ENCODE peak calls at places on chromosomes 7 and 10, in six cellular contexts. One of them, this sample, is unnamed.

GRCh38 chr10:132487241-132488135 is 50.1 kb upstream of the INPP5A start:
- DNase-seq in BE2C: no peak
- DNase-seq in right lobe of liver: peak; percentile 43
- DNase-seq in A549: no peak
- DNase-seq in transverse colon: no peak
- DNase-seq in HFF-Myc: no peak
- DNase-seq in this sample: no peak

GRCh38 chr10:77576007-77576367 is 61.6 kb downstream of the KCNMA1 start:
- DNase-seq in BE2C: no peak
- DNase-seq in right lobe of liver: no peak
- DNase-seq in A549: no peak
- DNase-seq in transverse colon: no peak
- DNase-seq in HFF-Myc: no peak
- DNase-seq in this sample: no peak

GRCh38 chr10:33132626-33133025 is 174.6 kb upstream of the ITGB1 start:
- DNase-seq in BE2C: peak; percentile 11
- DNase-seq in right lobe of liver: no peak
- DNase-seq in A549: no peak
- DNase-seq in transverse colon: no peak
- DNase-seq in HFF-Myc: no peak
- DNase-seq in this sample: no peak

GRCh38 chr7:128353610-128354009 is 7.9 kb downstream of the PRRT4 start:
- DNase-seq in BE2C: no peak
- DNase-seq in right lobe of liver: no peak
- DNase-seq in A549: no peak
- DNase-seq in transverse colon: no peak
- DNase-seq in HFF-Myc: no peak
- DNase-seq in this sample: no peak

GRCh38 chr7:116771640-116772039 is 90.7 kb upstream of the CAPZA2 start:
- DNase-seq in BE2C: no peak
- DNase-seq in right lobe of liver: no peak
- DNase-seq in A549: no peak
- DNase-seq in transverse colon: peak; percentile 59
- DNase-seq in HFF-Myc: no peak
- DNase-seq in this sample: no peak

GRCh38 chr10:106708521-106708920 is 456.0 kb downstream of the SORCS1 start:
- DNase-seq in BE2C: no peak
- DNase-seq in right lobe of liver: no peak
- DNase-seq in A549: no peak
- DNase-seq in transverse colon: no peak
- DNase-seq in HFF-Myc: no peak
- DNase-seq in this sample: no peak

GRCh38 chr7:149790146-149790548 is 16.8 kb upstream of the ZNF467 start:
- DNase-seq in BE2C: no peak
- DNase-seq in right lobe of liver: no peak
- DNase-seq in A549: no peak
- DNase-seq in transverse colon: peak; percentile 36
- DNase-seq in HFF-Myc: no peak
- DNase-seq in this sample: no peak

GRCh38 chr7:121634356-121634755 is 238.2 kb upstream of the FAM3C start:
- DNase-seq in BE2C: no peak
- DNase-seq in right lobe of liver: no peak
- DNase-seq in A549: no peak
- DNase-seq in transverse colon: no peak
- DNase-seq in HFF-Myc: no peak
- DNase-seq in this sample: no peak

GRCh38 chr7:114334992-114335391 is 79.6 kb upstream of the FOXP2 start:
- DNase-seq in BE2C: no peak
- DNase-seq in right lobe of liver: no peak
- DNase-seq in A549: no peak
- DNase-seq in transverse colon: no peak
- DNase-seq in HFF-Myc: no peak
- DNase-seq in this sample: no peak

GRCh38 chr10:119852277-119852676 is 20.4 kb downstream of the MCMBP start:
- DNase-seq in BE2C: no peak
- DNase-seq in right lobe of liver: no peak
- DNase-seq in A549: no peak
- DNase-seq in transverse colon: no peak
- DNase-seq in HFF-Myc: no peak
- DNase-seq in this sample: no peak

GRCh38 chr7:24877790-24878311 is 102.1 kb downstream of the OSBPL3 start:
- DNase-seq in BE2C: no peak
- DNase-seq in right lobe of liver: no peak
- DNase-seq in A549: no peak
- DNase-seq in transverse colon: peak; percentile 41
- DNase-seq in HFF-Myc: no peak
- DNase-seq in this sample: peak; percentile 44

GRCh38 chr7:45446195-45446944 is 127.8 kb upstream of the ADCY1 start:
- DNase-seq in BE2C: no peak
- DNase-seq in right lobe of liver: no peak
- DNase-seq in A549: no peak
- DNase-seq in transverse colon: no peak
- DNase-seq in HFF-Myc: no peak
- DNase-seq in this sample: no peak

GRCh38 chr10:68261132-68261856 is 29.4 kb upstream of the ATOH7 start:
- DNase-seq in BE2C: peak; percentile 40
- DNase-seq in right lobe of liver: no peak
- DNase-seq in A549: no peak
- DNase-seq in transverse colon: peak; percentile 9
- DNase-seq in HFF-Myc: no peak
- DNase-seq in this sample: no peak

GRCh38 chr7:1562126-1562525 is 6.1 kb upstream of the TMEM184A start:
- DNase-seq in BE2C: peak; percentile 16
- DNase-seq in right lobe of liver: no peak
- DNase-seq in A549: no peak
- DNase-seq in transverse colon: no peak
- DNase-seq in HFF-Myc: no peak
- DNase-seq in this sample: no peak

GRCh38 chr7:37411444-37412034 is 37.1 kb downstream of the ELMO1 start:
- DNase-seq in BE2C: no peak
- DNase-seq in right lobe of liver: no peak
- DNase-seq in A549: no peak
- DNase-seq in transverse colon: no peak
- DNase-seq in HFF-Myc: no peak
- DNase-seq in this sample: no peak

GRCh38 chr10:30219977-30220751 is 128.9 kb downstream of the MTPAP start:
- DNase-seq in BE2C: no peak
- DNase-seq in right lobe of liver: no peak
- DNase-seq in A549: no peak
- DNase-seq in transverse colon: no peak
- DNase-seq in HFF-Myc: no peak
- DNase-seq in this sample: no peak

GRCh38 chr7:28623105-28623730 is 210.9 kb downstream of the CREB5 start:
- DNase-seq in BE2C: no peak
- DNase-seq in right lobe of liver: no peak
- DNase-seq in A549: no peak
- DNase-seq in transverse colon: no peak
- DNase-seq in HFF-Myc: no peak
- DNase-seq in this sample: no peak

DNA sequence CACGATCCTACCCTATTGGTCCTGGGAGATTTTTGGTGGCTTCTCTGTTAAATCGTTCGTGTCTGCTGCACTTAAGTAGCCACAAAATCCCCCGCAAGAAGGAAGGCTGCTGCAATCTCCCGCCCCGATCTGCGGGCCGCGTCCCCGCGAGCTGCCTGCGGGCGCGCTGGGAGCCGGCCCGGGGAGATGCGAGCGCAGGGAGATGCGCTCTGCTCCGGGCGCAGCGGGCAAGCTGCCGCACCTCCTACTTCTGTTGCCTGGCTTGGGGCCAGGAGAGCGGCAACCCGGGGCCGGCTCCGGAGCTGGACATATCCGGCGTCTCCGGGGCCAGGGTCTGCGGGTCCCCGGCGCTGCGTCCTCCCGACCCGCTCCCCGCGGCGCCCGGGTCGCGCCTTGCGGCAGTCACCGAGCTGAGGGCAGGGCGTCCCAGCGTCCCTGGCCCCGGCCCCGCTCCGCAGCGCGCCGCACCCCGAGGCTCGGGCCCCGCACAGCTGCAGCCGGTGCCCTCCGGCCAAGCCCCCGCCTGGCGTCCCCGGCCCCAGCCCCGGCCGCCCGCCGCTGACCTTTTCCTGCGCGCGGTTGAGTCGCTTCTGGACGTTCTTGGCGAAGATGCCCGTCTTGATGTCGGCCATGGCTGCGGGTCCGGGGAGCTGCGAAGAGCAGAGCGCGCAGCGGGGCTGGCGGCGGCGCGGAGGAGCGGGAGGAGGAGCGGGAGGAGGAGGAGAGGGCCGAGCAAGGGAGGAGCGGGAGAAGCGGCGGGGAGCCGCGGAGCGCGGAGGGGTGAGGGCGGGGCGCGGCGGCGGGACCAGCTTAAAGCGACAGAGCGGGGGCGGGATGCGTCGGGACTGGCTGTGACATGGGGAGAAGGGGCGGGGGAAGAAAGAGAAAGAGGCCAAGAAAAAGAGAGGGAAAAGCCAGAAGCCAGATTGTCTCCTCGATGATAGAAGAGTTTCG is at the start of gene AMPH:
- DNase-seq in BE2C: peak; percentile 12
- DNase-seq in right lobe of liver: peak; percentile 53
- DNase-seq in A549: no peak
- DNase-seq in transverse colon: peak; percentile 15
- DNase-seq in HFF-Myc: no peak
- DNase-seq in this sample: no peak
- H3K4me3 ChIP-seq in BE2C: no peak within 1 kb of the TSS
- H3K4me3 ChIP-seq in right lobe of liver: peak within 1 kb of the TSS; percentile 43
- H3K4me3 ChIP-seq in A549: peak within 1 kb of the TSS; percentile 63
- H3K4me3 ChIP-seq in transverse colon: peak within 1 kb of the TSS; percentile 56
- H3K4me3 ChIP-seq in HFF-Myc: peak within 1 kb of the TSS; percentile 40
- H3K4me3 ChIP-seq in this sample: peak within 1 kb of the TSS; percentile 62

GRCh38 chr7:129997285-129997684 is 44.5 kb upstream of the UBE2H start:
- DNase-seq in BE2C: no peak
- DNase-seq in right lobe of liver: no peak
- DNase-seq in A549: no peak
- DNase-seq in transverse colon: no peak
- DNase-seq in HFF-Myc: no peak
- DNase-seq in this sample: no peak

GRCh38 chr7:129989466-129989865 is 36.7 kb upstream of the UBE2H start:
- DNase-seq in BE2C: no peak
- DNase-seq in right lobe of liver: no peak
- DNase-seq in A549: no peak
- DNase-seq in transverse colon: no peak
- DNase-seq in HFF-Myc: no peak
- DNase-seq in this sample: no peak

GRCh38 chr7:129990403-129991192 is 37.8 kb upstream of the UBE2H start:
- DNase-seq in BE2C: no peak
- DNase-seq in right lobe of liver: peak; percentile 56
- DNase-seq in A549: no peak
- DNase-seq in transverse colon: no peak
- DNase-seq in HFF-Myc: no peak
- DNase-seq in this sample: no peak

GRCh38 chr7:129998446-129998845 is 45.7 kb upstream of the UBE2H start:
- DNase-seq in BE2C: no peak
- DNase-seq in right lobe of liver: no peak
- DNase-seq in A549: no peak
- DNase-seq in transverse colon: no peak
- DNase-seq in HFF-Myc: no peak
- DNase-seq in this sample: no peak

GRCh38 chr7:129993275-129993674 is 40.5 kb upstream of the UBE2H start:
- DNase-seq in BE2C: no peak
- DNase-seq in right lobe of liver: no peak
- DNase-seq in A549: no peak
- DNase-seq in transverse colon: no peak
- DNase-seq in HFF-Myc: no peak
- DNase-seq in this sample: no peak
- TF ChIP-seq CTCF in BE2C: no peak
- TF ChIP-seq CTCF in right lobe of liver: no peak
- TF ChIP-seq CTCF in A549: no peak
- TF ChIP-seq CTCF in transverse colon: no peak
- TF ChIP-seq CTCF in HFF-Myc: no peak
- TF ChIP-seq CTCF in this sample: no peak

GRCh38 chr7:7688956-7689355 is 29.5 kb downstream of the RPA3 start:
- DNase-seq in BE2C: no peak
- DNase-seq in right lobe of liver: no peak
- DNase-seq in A549: no peak
- DNase-seq in transverse colon: no peak
- DNase-seq in HFF-Myc: no peak
- DNase-seq in this sample: no peak
- H3K4me3 ChIP-seq in BE2C: no peak overlapping the region
- H3K4me3 ChIP-seq in right lobe of liver: no peak overlapping the region
- H3K4me3 ChIP-seq in A549: no peak overlapping the region
- H3K4me3 ChIP-seq in transverse colon: no peak overlapping the region
- H3K4me3 ChIP-seq in HFF-Myc: no peak overlapping the region
- H3K4me3 ChIP-seq in this sample: no peak overlapping the region

GRCh38 chr7:20783131-20783715 is 3.5 kb downstream of the SP8 start:
- DNase-seq in BE2C: no peak
- DNase-seq in right lobe of liver: no peak
- DNase-seq in A549: no peak
- DNase-seq in transverse colon: no peak
- DNase-seq in HFF-Myc: no peak
- DNase-seq in this sample: no peak

GRCh38 chr7:20783716-20784310 is 2.9 kb downstream of the SP8 start:
- DNase-seq in BE2C: no peak
- DNase-seq in right lobe of liver: no peak
- DNase-seq in A549: no peak
- DNase-seq in transverse colon: no peak
- DNase-seq in HFF-Myc: no peak
- DNase-seq in this sample: no peak

GRCh38 chr7:20786049-20786412 is 655 bp downstream of the SP8 start:
- DNase-seq in BE2C: no peak
- DNase-seq in right lobe of liver: no peak
- DNase-seq in A549: no peak
- DNase-seq in transverse colon: no peak
- DNase-seq in HFF-Myc: no peak
- DNase-seq in this sample: no peak

GRCh38 chr7:20785211-20786048 is 1.3 kb downstream of the SP8 start:
- DNase-seq in BE2C: no peak
- DNase-seq in right lobe of liver: no peak
- DNase-seq in A549: no peak
- DNase-seq in transverse colon: no peak
- DNase-seq in HFF-Myc: no peak
- DNase-seq in this sample: no peak

DNA sequence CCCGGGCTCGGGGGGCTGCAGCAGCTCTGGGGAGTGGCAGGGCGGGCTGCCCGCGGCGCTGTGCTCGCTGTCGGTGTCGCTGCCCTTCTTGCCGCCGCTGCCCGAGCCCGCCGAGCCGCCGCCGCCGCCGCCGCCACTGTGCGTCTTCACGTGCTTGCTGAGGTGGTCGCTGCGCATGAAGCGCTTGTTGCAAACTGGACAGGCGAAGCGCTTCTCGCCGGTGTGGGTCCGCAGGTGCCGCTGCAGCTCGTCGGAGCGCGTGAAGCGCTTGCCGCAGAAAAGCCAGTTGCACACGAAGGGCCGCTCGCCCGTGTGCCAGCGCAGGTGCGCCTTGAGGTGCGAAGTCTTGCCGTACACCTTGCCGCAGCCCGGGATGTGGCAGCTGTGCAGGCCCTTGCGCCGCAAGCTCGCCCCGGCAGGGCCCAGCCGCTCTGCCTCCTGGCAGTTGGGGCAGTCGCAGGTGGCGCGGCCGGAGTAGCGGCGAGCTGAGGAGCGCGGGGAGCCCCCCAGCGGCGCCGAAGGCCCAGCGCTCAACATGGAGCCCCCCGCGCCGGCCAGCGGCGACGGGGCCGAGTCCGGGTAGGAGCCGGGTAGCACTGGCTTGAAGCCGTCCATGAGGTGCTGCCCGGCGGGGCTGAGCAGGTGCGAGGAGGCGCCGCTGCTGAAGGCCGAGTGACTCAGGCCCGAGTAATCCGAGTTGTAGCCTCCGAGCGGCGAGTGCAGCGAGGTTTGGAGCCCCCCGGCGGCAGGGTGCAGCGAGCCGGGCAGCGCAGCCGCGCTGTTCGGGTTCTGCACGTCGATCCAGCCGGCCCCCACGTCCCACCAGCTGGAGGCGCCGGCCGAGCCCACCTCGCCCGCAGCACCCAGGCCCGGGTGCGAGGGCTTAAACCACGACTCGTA is 2.1 kb downstream of the SP8 start:
- DNase-seq in BE2C: no peak
- DNase-seq in right lobe of liver: no peak
- DNase-seq in A549: peak; percentile 57
- DNase-seq in transverse colon: no peak
- DNase-seq in HFF-Myc: no peak
- DNase-seq in this sample: no peak
- TF ChIP-seq CTCF in BE2C: peak; percentile 8
- TF ChIP-seq CTCF in right lobe of liver: no peak
- TF ChIP-seq CTCF in A549: peak; percentile 27
- TF ChIP-seq CTCF in transverse colon: no peak
- TF ChIP-seq CTCF in HFF-Myc: peak; percentile 33
- TF ChIP-seq CTCF in this sample: no peak